ENCODE peak calls at places on chromosomes 13 and 19, in seven cellular contexts. R is progenitor cell of endocrine pancreas, D is B cell, Q is endothelial cell, T is CD14-positive monocyte, B is heart right ventricle, E is brain microvascular endothelial cell. P is an unnamed sample.

GRCh38 chr19:13089139-13089856 is 13.4 kb downstream of the LYL1 start:
- DNase-seq in R (no peak), D (peak), Q (no peak), T (no peak), B (no peak), E (no peak), P (no peak)

GRCh38 chr13:42696191-42696590 is 85.2 kb upstream of the FAM216B start:
- DNase-seq in R (no peak), D (no peak), Q (no peak), T (no peak), B (no peak), E (peak), P (no peak)

GRCh38 chr13:32503727-32504126 is 34.9 kb downstream of the N4BP2L2 start:
- DNase-seq in R (no peak), D (no peak), Q (no peak), T (no peak), B (no peak), E (no peak), P (no peak)

GRCh38 chr19:55094456-55095259 is 19.0 kb downstream of the EPS8L1 start:
- DNase-seq in R (no peak), D (peak), Q (peak), T (no peak), B (no peak), E (no peak), P (no peak)

GRCh38 chr13:80444240-80445015 is 103.5 kb upstream of the SPRY2 start:
- DNase-seq in R (no peak), D (no peak), Q (no peak), T (peak), B (no peak), E (no peak), P (no peak)

GRCh38 chr13:30216111-30216510 is 91.2 kb downstream of the KATNAL1 start:
- DNase-seq in R (no peak), D (no peak), Q (no peak), T (no peak), B (no peak), E (peak), P (no peak)

GRCh38 chr13:26200811-26201210 is 21.3 kb downstream of the RNF6 start:
- DNase-seq in R (no peak), D (no peak), Q (no peak), T (no peak), B (no peak), E (no peak), P (no peak)

GRCh38 chr19:30001794-30002193 is 59.8 kb downstream of the URI1 start:
- DNase-seq in R (no peak), D (no peak), Q (peak), T (no peak), B (no peak), E (peak), P (no peak)

GRCh38 chr13:99726261-99726894 is 225.1 kb downstream of the TM9SF2 start:
- DNase-seq in R (no peak), D (no peak), Q (no peak), T (no peak), B (no peak), E (no peak), P (no peak)

GRCh38 chr19:48806818-48807589 is 3.8 kb downstream of the BCAT2 start:
- DNase-seq in R (peak), D (no peak), Q (peak), T (no peak), B (no peak), E (no peak), P (no peak)

GRCh38 chr13:39915418-39915817 is 260.0 kb downstream of the COG6 start:
- DNase-seq in R (no peak), D (no peak), Q (no peak), T (no peak), B (no peak), E (no peak), P (no peak)

GRCh38 chr19:15487038-15487437 is 7.7 kb upstream of the PGLYRP2 start:
- DNase-seq in R (no peak), D (no peak), Q (no peak), T (no peak), B (no peak), E (no peak), P (no peak)

GRCh38 chr19:49554701-49555181 is 25.6 kb downstream of the NOSIP start:
- DNase-seq in R (no peak), D (no peak), Q (no peak), T (no peak), B (peak), E (no peak), P (no peak)

DNA sequence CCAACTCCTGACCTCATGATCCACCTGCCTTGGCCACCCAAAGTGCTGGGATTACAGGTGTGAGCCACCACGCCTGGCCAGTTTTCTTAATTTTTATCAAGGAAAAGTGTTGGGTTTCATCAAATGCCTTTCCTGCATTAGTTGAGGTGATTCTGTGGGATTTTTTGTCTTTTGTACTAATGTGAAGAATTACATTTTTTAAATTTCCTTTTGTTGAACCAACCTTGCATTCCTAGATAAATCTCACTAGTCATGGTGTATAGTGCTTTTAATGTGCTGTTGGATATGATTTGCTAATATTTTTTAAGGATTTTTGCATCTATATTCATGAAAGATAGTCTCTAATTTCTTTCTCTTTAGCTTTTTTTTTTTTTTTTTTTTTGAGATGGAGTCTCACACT is 2.4 kb upstream of the ZNF560 start:
- DNase-seq in R (no peak), D (no peak), Q (no peak), T (no peak), B (no peak), E (no peak), P (no peak)
- TF ChIP-seq CTCF in R (no peak), D (no peak), Q (no peak), T (no peak), B (no peak), E (no peak), P (no peak)

DNA sequence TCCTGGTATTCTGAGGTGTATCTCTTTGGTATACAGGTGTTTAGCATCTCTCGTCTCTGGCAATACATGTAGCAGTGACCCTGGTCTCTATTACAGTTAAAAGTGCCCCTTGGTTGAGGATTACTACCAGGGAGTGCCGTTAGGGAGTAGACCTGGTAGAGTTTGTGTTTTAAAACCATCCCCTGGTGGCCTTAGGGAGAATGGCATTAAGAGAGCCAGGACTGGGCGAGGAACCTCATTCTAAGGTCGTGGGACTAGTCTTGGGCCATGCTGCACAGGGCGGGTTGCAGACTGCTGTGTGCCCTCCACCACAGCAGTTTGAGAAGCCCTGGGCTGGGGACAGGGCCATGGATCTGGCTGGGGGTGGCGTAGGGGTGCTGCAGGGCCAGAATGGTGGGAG is 35.0 kb downstream of the B3GLCT start:
- DNase-seq in R (no peak), D (no peak), Q (no peak), T (no peak), B (no peak), E (no peak), P (no peak)
- TF ChIP-seq CTCF in R (peak), D (peak), Q (peak), T (no peak), B (no peak), E (peak), P (peak)

GRCh38 chr19:3977242-3978143 is 6.6 kb upstream of the DAPK3 start:
- DNase-seq in R (no peak), D (peak), Q (no peak), T (no peak), B (no peak), E (no peak), P (no peak)
- TF ChIP-seq CTCF in R (peak), D (peak), Q (peak), T (no peak), B (no peak), E (peak), P (no peak)

DNA sequence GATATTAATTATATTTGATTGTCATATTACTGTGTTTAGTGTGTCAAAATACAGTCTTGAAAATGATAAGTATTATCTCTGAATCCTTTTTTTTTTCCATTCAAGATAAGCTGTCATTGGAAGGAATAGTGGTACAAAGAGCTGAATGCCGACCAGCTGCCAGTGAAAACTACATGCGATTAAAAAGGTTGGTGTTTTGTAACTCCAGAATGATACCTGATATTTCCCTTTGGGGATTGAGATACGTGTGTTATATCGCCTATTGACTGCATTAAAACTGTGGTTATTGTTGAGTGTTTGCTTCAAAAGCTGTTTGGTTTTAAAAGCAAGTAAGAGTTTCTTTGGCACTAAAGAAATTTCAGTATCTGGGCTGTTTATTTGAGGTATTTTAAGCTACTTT is 6.5 kb upstream of the KCTD4 start:
- DNase-seq in R (no peak), D (no peak), Q (no peak), T (no peak), B (no peak), E (no peak), P (no peak)
- TF ChIP-seq CTCF in R (no peak), D (no peak), Q (no peak), T (no peak), B (no peak), E (no peak), P (no peak)

DNA sequence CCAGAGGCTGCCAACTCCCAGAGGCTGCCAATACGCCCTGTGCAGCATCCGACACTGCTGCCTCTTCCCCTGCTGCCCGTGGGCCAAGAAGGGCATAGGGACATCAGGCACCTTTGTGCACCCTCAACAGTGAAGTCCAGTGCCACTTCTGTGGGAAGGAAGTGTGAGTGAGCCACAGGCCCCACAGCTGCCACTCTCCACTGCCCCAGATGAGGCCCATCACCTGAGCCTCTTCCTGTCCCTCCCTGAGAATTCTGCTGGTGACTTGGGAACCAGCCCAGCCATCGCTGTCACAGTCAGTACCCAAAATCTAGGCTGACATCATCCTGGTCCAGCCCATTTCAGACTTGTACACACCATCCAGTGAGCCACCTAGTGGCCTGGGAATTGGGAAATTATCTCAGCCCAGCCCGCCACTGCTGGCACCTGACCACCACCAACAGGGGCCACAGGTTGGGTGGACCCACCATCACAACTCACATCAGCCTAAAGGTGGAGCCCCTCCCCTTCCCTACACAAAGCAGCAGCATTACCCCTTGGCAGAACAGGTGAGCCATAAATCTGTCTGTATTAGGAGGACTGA is 733.9 kb upstream of the KLHL1 start:
- DNase-seq in R (no peak), D (no peak), Q (no peak), T (no peak), B (no peak), E (no peak), P (no peak)
- TF ChIP-seq CTCF in R (no peak), D (no peak), Q (no peak), T (no peak), B (no peak), E (no peak), P (no peak)

GRCh38 chr13:59261928-59262488 is 901.7 kb downstream of the DIAPH3 start:
- DNase-seq in R (no peak), D (no peak), Q (peak), T (no peak), B (no peak), E (no peak), P (no peak)
- TF ChIP-seq CTCF in R (peak), D (no peak), Q (peak), T (no peak), B (no peak), E (peak), P (peak)

P was measured in AG09319.